ENCODE peak calls at places on chromosomes 3 and 15, in four cellular contexts. A, T, I and B are unnamed samples. For H3K4me1 and H3K9me3, the result is how much of the 10 kb centered on the place peaks cover.

GRCh38 chr3:134406331-134407246 is 32.3 kb upstream of the AMOTL2 start:
- DNase-seq in A (peak), T (peak), I (no peak), B (no peak)

GRCh38 chr3:52323526-52324295 is 7.6 kb downstream of the DNAH1 start:
- DNase-seq in A (no peak), T (peak), I (no peak), B (no peak)

GRCh38 chr3:10242182-10243065 is 5.8 kb upstream of the TATDN2 start:
- DNase-seq in A (no peak), T (no peak), I (peak), B (no peak)

GRCh38 chr3:189233225-189233858 is 61.6 kb downstream of the TPRG1 start:
- DNase-seq in A (peak), T (peak), I (peak), B (no peak)

GRCh38 chr15:32956006-32956405 is 238.2 kb downstream of the GREM1 start:
- DNase-seq in A (no peak), T (no peak), I (no peak), B (no peak)

GRCh38 chr3:56296361-56296760 is 171.9 kb downstream of the ERC2 start:
- DNase-seq in A (no peak), T (no peak), I (no peak), B (no peak)

GRCh38 chr3:99795573-99795972 is 22.1 kb upstream of the CMSS1 start:
- DNase-seq in A (no peak), T (no peak), I (no peak), B (no peak)

GRCh38 chr15:56679247-56679646 is 54.1 kb downstream of the ZNF280D start:
- DNase-seq in A (no peak), T (no peak), I (no peak), B (no peak)

GRCh38 chr3:119779731-119780383 is 2.0 kb upstream of the NR1I2 start:
- DNase-seq in A (no peak), T (no peak), I (no peak), B (no peak)

GRCh38 chr3:190260301-190260700 is 61.9 kb downstream of the CLDN1 start:
- DNase-seq in A (no peak), T (no peak), I (no peak), B (no peak)

GRCh38 chr3:156509209-156510174 is 45.4 kb downstream of the SSR3 start:
- DNase-seq in A (no peak), T (no peak), I (no peak), B (no peak)

GRCh38 chr3:161296814-161297213 is 74.5 kb downstream of the SPTSSB start:
- DNase-seq in A (no peak), T (no peak), I (no peak), B (no peak)

GRCh38 chr3:124860599-124860998 is 26.6 kb downstream of the ITGB5 start:
- DNase-seq in A (peak), T (peak), I (peak), B (no peak)

GRCh38 chr15:92463826-92464225 is 70.1 kb downstream of the ST8SIA2 start:
- DNase-seq in A (no peak), T (no peak), I (no peak), B (no peak)

GRCh38 chr3:11240496-11240895 is 31.7 kb upstream of the ATG7 start:
- DNase-seq in A (no peak), T (no peak), I (no peak), B (no peak)

GRCh38 chr15:56963719-56964118 is 45.3 kb downstream of the TCF12 start:
- DNase-seq in A (no peak), T (no peak), I (no peak), B (no peak)

GRCh38 chr3:9715764-9716437 is 12.3 kb downstream of the CPNE9 start:
- DNase-seq in A (peak), T (peak), I (peak), B (peak)

GRCh38 chr3:74267583-74268184 is 346.8 kb downstream of the CNTN3 start:
- DNase-seq in A (peak), T (no peak), I (peak), B (no peak)

GRCh38 chr3:5653426-5653825 is 465.9 kb downstream of the EDEM1 start:
- DNase-seq in A (no peak), T (no peak), I (no peak), B (no peak)

GRCh38 chr3:64267774-64268604 is 42.7 kb upstream of the PRICKLE2 start:
- DNase-seq in A (peak), T (peak), I (peak), B (peak)

GRCh38 chr3:138890555-138891187 is 55.9 kb upstream of the PIK3CB start:
- DNase-seq in A (no peak), T (no peak), I (no peak), B (no peak)

GRCh38 chr3:178306427-178307115 is 229.7 kb upstream of the KCNMB2 start:
- DNase-seq in A (no peak), T (no peak), I (no peak), B (no peak)

GRCh38 chr3:112770026-112770626 is 76.5 kb downstream of the CD200R1L start:
- DNase-seq in A (no peak), T (peak), I (peak), B (no peak)
- H3K4me1 ChIP-seq in A (under half), T (under half), I (under half), B (under half)

GRCh38 chr15:20346082-20346805 is 195.4 kb downstream of the GOLGA6L6 start:
- DNase-seq in A (peak), T (peak), I (peak), B (peak)
- H3K9me3 ChIP-seq in A (under half), T (under half), I (under half), B (under half)

GRCh38 chr3:155110021-155110420 is 29.9 kb downstream of the MME start:
- DNase-seq in A (no peak), T (no peak), I (no peak), B (no peak)
- H3K27ac ChIP-seq in A (no peak), T (no peak), I (no peak), B (no peak)

GRCh38 chr15:91252756-91253155 is 152.7 kb downstream of the SV2B start:
- DNase-seq in A (no peak), T (no peak), I (no peak), B (no peak)

GRCh38 chr15:91255788-91256187 is 155.7 kb downstream of the SV2B start:
- DNase-seq in A (no peak), T (no peak), I (no peak), B (no peak)

GRCh38 chr15:91254766-91255165 is 154.7 kb downstream of the SV2B start:
- DNase-seq in A (peak), T (no peak), I (no peak), B (no peak)

GRCh38 chr15:91252322-91252721 is 152.3 kb downstream of the SV2B start:
- DNase-seq in A (no peak), T (no peak), I (no peak), B (peak)

DNA sequence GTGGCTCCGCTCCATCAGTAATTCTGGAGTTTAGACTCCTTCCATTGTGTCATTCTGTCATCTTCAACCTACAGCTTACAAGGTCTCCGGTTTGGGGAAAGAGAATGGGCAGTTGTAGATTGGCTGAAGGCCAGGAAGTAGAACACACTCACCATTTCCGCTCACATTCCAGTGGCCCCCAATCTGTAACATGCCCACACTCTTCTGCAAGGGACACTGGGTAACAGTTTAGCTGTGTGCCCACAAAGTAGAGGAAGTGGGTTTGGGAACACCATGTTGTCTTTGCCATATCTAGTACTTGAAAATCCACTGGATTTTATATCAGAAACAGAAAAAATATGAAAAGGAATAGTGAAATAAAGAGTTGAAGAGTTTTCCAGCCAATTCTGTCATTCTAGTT is 153.5 kb downstream of the SV2B start:
- DNase-seq in A (no peak), T (no peak), I (no peak), B (no peak)
- H3K4me1 ChIP-seq in A (under half), T (under half), I (under half), B (under half)